ENCODE peak calls at places on chromosome 17, in ten cellular contexts. One of them, this sample, is unnamed.
A peak's percentile ranks its signal among the peaks of the same experiment; 100 is the strongest.

GRCh38 chr17:45201457-45201856 is 20.2 kb upstream of the FMNL1 start:
- DNase-seq in stomach: no peak
- DNase-seq in suprapubic skin: no peak
- DNase-seq in upper lobe of left lung: no peak
- DNase-seq in HCT116: no peak
- DNase-seq in sigmoid colon: no peak
- DNase-seq in endothelial cell of umbilical vein: no peak
- DNase-seq in GM23338: no peak
- DNase-seq in prostate gland: no peak
- DNase-seq in transverse colon: no peak
- DNase-seq in this sample: no peak

GRCh38 chr17:51238253-51238887 is 21.5 kb downstream of the MBTD1 start:
- DNase-seq in stomach: no peak
- DNase-seq in suprapubic skin: no peak
- DNase-seq in upper lobe of left lung: no peak
- DNase-seq in HCT116: no peak
- DNase-seq in sigmoid colon: no peak
- DNase-seq in endothelial cell of umbilical vein: peak; percentile 62
- DNase-seq in GM23338: no peak
- DNase-seq in prostate gland: no peak
- DNase-seq in transverse colon: no peak
- DNase-seq in this sample: no peak

GRCh38 chr17:179721-180379 is 1.6 kb downstream of the DOC2B start:
- DNase-seq in stomach: no peak
- DNase-seq in suprapubic skin: no peak
- DNase-seq in upper lobe of left lung: no peak
- DNase-seq in HCT116: no peak
- DNase-seq in sigmoid colon: no peak
- DNase-seq in endothelial cell of umbilical vein: no peak
- DNase-seq in GM23338: peak; percentile 43
- DNase-seq in prostate gland: no peak
- DNase-seq in transverse colon: no peak
- DNase-seq in this sample: no peak

GRCh38 chr17:7912927-7913524 is 3.1 kb downstream of the RNF227 start:
- DNase-seq in stomach: no peak
- DNase-seq in suprapubic skin: no peak
- DNase-seq in upper lobe of left lung: no peak
- DNase-seq in HCT116: peak; percentile 81
- DNase-seq in sigmoid colon: no peak
- DNase-seq in endothelial cell of umbilical vein: peak; percentile 70
- DNase-seq in GM23338: peak; percentile 84
- DNase-seq in prostate gland: peak; percentile 35
- DNase-seq in transverse colon: no peak
- DNase-seq in this sample: no peak

GRCh38 chr17:36124879-36125824 is 21.5 kb downstream of the CCL4 start:
- DNase-seq in stomach: no peak
- DNase-seq in suprapubic skin: no peak
- DNase-seq in upper lobe of left lung: no peak
- DNase-seq in HCT116: peak; percentile 33
- DNase-seq in sigmoid colon: no peak
- DNase-seq in endothelial cell of umbilical vein: no peak
- DNase-seq in GM23338: peak; percentile 28
- DNase-seq in prostate gland: no peak
- DNase-seq in transverse colon: no peak
- DNase-seq in this sample: no peak

GRCh38 chr17:77281904-77282367 is 141.2 kb downstream of the SEC14L1 start:
- DNase-seq in stomach: peak; percentile 65
- DNase-seq in suprapubic skin: no peak
- DNase-seq in upper lobe of left lung: peak; percentile 85
- DNase-seq in HCT116: no peak
- DNase-seq in sigmoid colon: no peak
- DNase-seq in endothelial cell of umbilical vein: no peak
- DNase-seq in GM23338: peak; percentile 61
- DNase-seq in prostate gland: no peak
- DNase-seq in transverse colon: peak; percentile 72
- DNase-seq in this sample: no peak

GRCh38 chr17:81420769-81421462 is 25.7 kb downstream of the BAHCC1 start:
- DNase-seq in stomach: peak; percentile 82
- DNase-seq in suprapubic skin: no peak
- DNase-seq in upper lobe of left lung: peak; percentile 90
- DNase-seq in HCT116: no peak
- DNase-seq in sigmoid colon: no peak
- DNase-seq in endothelial cell of umbilical vein: peak; percentile 23
- DNase-seq in GM23338: no peak
- DNase-seq in prostate gland: no peak
- DNase-seq in transverse colon: no peak
- DNase-seq in this sample: no peak

GRCh38 chr17:17603178-17603894 is 11.8 kb upstream of the PEMT start:
- DNase-seq in stomach: no peak
- DNase-seq in suprapubic skin: no peak
- DNase-seq in upper lobe of left lung: no peak
- DNase-seq in HCT116: no peak
- DNase-seq in sigmoid colon: no peak
- DNase-seq in endothelial cell of umbilical vein: no peak
- DNase-seq in GM23338: no peak
- DNase-seq in prostate gland: no peak
- DNase-seq in transverse colon: no peak
- DNase-seq in this sample: no peak

GRCh38 chr17:82237083-82237745 is 8.4 kb downstream of the SLC16A3 start:
- DNase-seq in stomach: no peak
- DNase-seq in suprapubic skin: peak; percentile 64
- DNase-seq in upper lobe of left lung: peak; percentile 88
- DNase-seq in HCT116: no peak
- DNase-seq in sigmoid colon: peak; percentile 74
- DNase-seq in endothelial cell of umbilical vein: no peak
- DNase-seq in GM23338: peak; percentile 74
- DNase-seq in prostate gland: no peak
- DNase-seq in transverse colon: no peak
- DNase-seq in this sample: peak; percentile 85

GRCh38 chr17:7064248-7064647 is 15.8 kb downstream of the CLEC10A start:
- DNase-seq in stomach: no peak
- DNase-seq in suprapubic skin: no peak
- DNase-seq in upper lobe of left lung: no peak
- DNase-seq in HCT116: no peak
- DNase-seq in sigmoid colon: no peak
- DNase-seq in endothelial cell of umbilical vein: no peak
- DNase-seq in GM23338: no peak
- DNase-seq in prostate gland: no peak
- DNase-seq in transverse colon: no peak
- DNase-seq in this sample: peak; percentile 28

GRCh38 chr17:62970617-62971016 is 4.6 kb downstream of the TANC2 start:
- DNase-seq in stomach: no peak
- DNase-seq in suprapubic skin: no peak
- DNase-seq in upper lobe of left lung: no peak
- DNase-seq in HCT116: no peak
- DNase-seq in sigmoid colon: no peak
- DNase-seq in endothelial cell of umbilical vein: no peak
- DNase-seq in GM23338: no peak
- DNase-seq in prostate gland: no peak
- DNase-seq in transverse colon: no peak
- DNase-seq in this sample: no peak

GRCh38 chr17:29633886-29634285 is 11.2 kb upstream of the CORO6 start:
- DNase-seq in stomach: no peak
- DNase-seq in suprapubic skin: no peak
- DNase-seq in upper lobe of left lung: no peak
- DNase-seq in HCT116: no peak
- DNase-seq in sigmoid colon: no peak
- DNase-seq in endothelial cell of umbilical vein: no peak
- DNase-seq in GM23338: no peak
- DNase-seq in prostate gland: no peak
- DNase-seq in transverse colon: no peak
- DNase-seq in this sample: no peak

GRCh38 chr17:79074650-79075432 is at the start of gene ENGASE:
- DNase-seq in stomach: peak; percentile 97
- DNase-seq in suprapubic skin: peak; percentile 95
- DNase-seq in upper lobe of left lung: peak; percentile 100
- DNase-seq in HCT116: peak; percentile 92
- DNase-seq in sigmoid colon: peak; percentile 97
- DNase-seq in endothelial cell of umbilical vein: peak; percentile 90
- DNase-seq in GM23338: peak; percentile 96
- DNase-seq in prostate gland: peak; percentile 93
- DNase-seq in transverse colon: peak; percentile 96
- DNase-seq in this sample: peak; percentile 99

GRCh38 chr17:66379539-66379938 is 77.1 kb downstream of the PRKCA start:
- DNase-seq in stomach: no peak
- DNase-seq in suprapubic skin: no peak
- DNase-seq in upper lobe of left lung: no peak
- DNase-seq in HCT116: no peak
- DNase-seq in sigmoid colon: no peak
- DNase-seq in endothelial cell of umbilical vein: no peak
- DNase-seq in GM23338: no peak
- DNase-seq in prostate gland: no peak
- DNase-seq in transverse colon: no peak
- DNase-seq in this sample: no peak

DNA sequence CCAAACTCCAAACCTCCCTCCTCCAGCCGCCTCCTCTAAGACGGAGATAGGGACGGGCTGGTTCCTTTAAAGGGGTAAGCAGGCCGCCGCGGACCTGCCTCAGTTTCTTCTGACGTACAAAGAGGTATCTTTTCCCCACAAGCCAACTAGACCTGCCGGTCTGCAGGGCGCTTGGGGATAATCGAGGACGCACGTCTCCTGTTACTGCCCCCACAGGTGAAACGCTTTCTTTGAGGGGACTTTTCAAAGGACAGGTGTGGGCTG is 25.1 kb upstream of the RFFL start:
- DNase-seq in stomach: peak; percentile 44
- DNase-seq in suprapubic skin: no peak
- DNase-seq in upper lobe of left lung: no peak
- DNase-seq in HCT116: peak; percentile 42
- DNase-seq in sigmoid colon: peak; percentile 77
- DNase-seq in endothelial cell of umbilical vein: no peak
- DNase-seq in GM23338: no peak
- DNase-seq in prostate gland: peak; percentile 38
- DNase-seq in transverse colon: peak; percentile 65
- DNase-seq in this sample: no peak
- TF ChIP-seq POLR2AphosphoS5 in stomach: no peak
- TF ChIP-seq POLR2AphosphoS5 in suprapubic skin: no peak
- TF ChIP-seq POLR2AphosphoS5 in upper lobe of left lung: peak; percentile 3
- TF ChIP-seq POLR2AphosphoS5 in HCT116: peak; percentile 33
- TF ChIP-seq POLR2AphosphoS5 in sigmoid colon: no peak
- TF ChIP-seq POLR2AphosphoS5 in endothelial cell of umbilical vein: no peak
- TF ChIP-seq POLR2AphosphoS5 in GM23338: no peak
- TF ChIP-seq POLR2AphosphoS5 in prostate gland: no peak
- TF ChIP-seq POLR2AphosphoS5 in transverse colon: peak; percentile 5
- TF ChIP-seq POLR2AphosphoS5 in this sample: no peak

GRCh38 chr17:59890720-59891119 is 2.0 kb downstream of the TUBD1 start:
- DNase-seq in stomach: no peak
- DNase-seq in suprapubic skin: no peak
- DNase-seq in upper lobe of left lung: no peak
- DNase-seq in HCT116: no peak
- DNase-seq in sigmoid colon: no peak
- DNase-seq in endothelial cell of umbilical vein: no peak
- DNase-seq in GM23338: no peak
- DNase-seq in prostate gland: no peak
- DNase-seq in transverse colon: no peak
- DNase-seq in this sample: no peak

GRCh38 chr17:59888145-59888750 is 4.5 kb downstream of the TUBD1 start:
- DNase-seq in stomach: no peak
- DNase-seq in suprapubic skin: peak; percentile 33
- DNase-seq in upper lobe of left lung: no peak
- DNase-seq in HCT116: no peak
- DNase-seq in sigmoid colon: no peak
- DNase-seq in endothelial cell of umbilical vein: no peak
- DNase-seq in GM23338: no peak
- DNase-seq in prostate gland: no peak
- DNase-seq in transverse colon: no peak
- DNase-seq in this sample: no peak

DNA sequence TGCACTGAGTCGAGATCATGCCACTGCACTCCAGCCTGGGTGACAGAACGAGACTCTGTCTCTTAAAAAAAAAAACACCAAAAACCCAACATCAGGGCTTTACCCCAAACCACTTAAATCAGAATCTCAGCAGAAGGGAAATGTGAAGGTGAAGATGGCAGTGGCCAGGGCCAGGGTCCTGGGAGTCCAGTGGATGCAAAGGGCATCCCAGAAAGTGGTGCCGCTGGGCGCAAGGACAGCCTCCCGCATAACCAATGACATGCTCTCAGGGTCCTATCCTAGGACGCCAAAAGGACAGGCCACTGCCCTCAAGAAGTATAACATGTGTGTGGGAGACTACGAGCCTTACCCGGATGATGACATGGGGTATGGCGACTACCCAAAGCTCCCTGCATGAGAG is 7.9 kb downstream of the TUBD1 start:
- DNase-seq in stomach: no peak
- DNase-seq in suprapubic skin: no peak
- DNase-seq in upper lobe of left lung: no peak
- DNase-seq in HCT116: no peak
- DNase-seq in sigmoid colon: peak; percentile 45
- DNase-seq in endothelial cell of umbilical vein: no peak
- DNase-seq in GM23338: no peak
- DNase-seq in prostate gland: no peak
- DNase-seq in transverse colon: no peak
- DNase-seq in this sample: peak; percentile 38
- H3K4me1 ChIP-seq in stomach: peaks cover 7% of the 10 kb centered on the region
- H3K4me1 ChIP-seq in suprapubic skin: no peaks in the 10 kb centered on the region
- H3K4me1 ChIP-seq in upper lobe of left lung: no peaks in the 10 kb centered on the region
- H3K4me1 ChIP-seq in HCT116: no peaks in the 10 kb centered on the region
- H3K4me1 ChIP-seq in sigmoid colon: no peaks in the 10 kb centered on the region
- H3K4me1 ChIP-seq in endothelial cell of umbilical vein: no peaks in the 10 kb centered on the region
- H3K4me1 ChIP-seq in GM23338: no peaks in the 10 kb centered on the region
- H3K4me1 ChIP-seq in prostate gland: no peaks in the 10 kb centered on the region
- H3K4me1 ChIP-seq in transverse colon: no peaks in the 10 kb centered on the region
- H3K4me1 ChIP-seq in this sample: no peaks in the 10 kb centered on the region

GRCh38 chr17:69581061-69581955 is 166.8 kb downstream of the MAP2K6 start:
- DNase-seq in stomach: no peak
- DNase-seq in suprapubic skin: no peak
- DNase-seq in upper lobe of left lung: no peak
- DNase-seq in HCT116: no peak
- DNase-seq in sigmoid colon: no peak
- DNase-seq in endothelial cell of umbilical vein: peak; percentile 83
- DNase-seq in GM23338: peak; percentile 20
- DNase-seq in prostate gland: no peak
- DNase-seq in transverse colon: no peak
- DNase-seq in this sample: no peak
- H3K27ac ChIP-seq in stomach: no peak overlapping the region
- H3K27ac ChIP-seq in suprapubic skin: no peak overlapping the region
- H3K27ac ChIP-seq in upper lobe of left lung: no peak overlapping the region
- H3K27ac ChIP-seq in HCT116: no peak overlapping the region
- H3K27ac ChIP-seq in sigmoid colon: no peak overlapping the region
- H3K27ac ChIP-seq in endothelial cell of umbilical vein: no peak overlapping the region
- H3K27ac ChIP-seq in GM23338: no peak overlapping the region
- H3K27ac ChIP-seq in prostate gland: no peak overlapping the region
- H3K27ac ChIP-seq in transverse colon: no peak overlapping the region
- H3K27ac ChIP-seq in this sample: no peak overlapping the region

GRCh38 chr17:75010683-75011406 is 1.6 kb upstream of the MRPL58 start:
- DNase-seq in stomach: peak; percentile 71
- DNase-seq in suprapubic skin: peak; percentile 83
- DNase-seq in upper lobe of left lung: no peak
- DNase-seq in HCT116: no peak
- DNase-seq in sigmoid colon: peak; percentile 90
- DNase-seq in endothelial cell of umbilical vein: peak; percentile 83
- DNase-seq in GM23338: peak; percentile 58
- DNase-seq in prostate gland: no peak
- DNase-seq in transverse colon: peak; percentile 56
- DNase-seq in this sample: no peak
- TF ChIP-seq POLR2AphosphoS5 in stomach: peak; percentile 8
- TF ChIP-seq POLR2AphosphoS5 in suprapubic skin: no peak
- TF ChIP-seq POLR2AphosphoS5 in upper lobe of left lung: no peak
- TF ChIP-seq POLR2AphosphoS5 in HCT116: no peak
- TF ChIP-seq POLR2AphosphoS5 in sigmoid colon: peak; percentile 35
- TF ChIP-seq POLR2AphosphoS5 in endothelial cell of umbilical vein: no peak
- TF ChIP-seq POLR2AphosphoS5 in GM23338: no peak
- TF ChIP-seq POLR2AphosphoS5 in prostate gland: no peak
- TF ChIP-seq POLR2AphosphoS5 in transverse colon: peak; percentile 55
- TF ChIP-seq POLR2AphosphoS5 in this sample: no peak

This sample was measured in spleen.